ENCODE peak calls at places on chromosomes 16 and 17, in eight cellular contexts. V, M, A, J, Q, S, W and C are unnamed samples. For H3K4me1, the result is how much of the 10 kb centered on the place peaks cover.

GRCh38 chr16:81515281-81515680 is 70.7 kb downstream of the CMIP start:
- DNase-seq in M (no peak), Q (no peak), S (no peak), A (no peak), J (no peak), W (no peak), V (no peak), C (no peak)

GRCh38 chr17:77501101-77501566 is 360.4 kb downstream of the SEC14L1 start:
- DNase-seq in A (peak), W (peak), V (no peak), J (no peak), S (no peak), Q (peak), M (no peak), C (no peak)

GRCh38 chr16:31351937-31352315 is 3.0 kb upstream of the ITGAX start:
- DNase-seq in V (no peak), Q (no peak), S (no peak), W (no peak), A (no peak), M (no peak), J (no peak), C (no peak)

GRCh38 chr16:14600164-14600563 is 29.9 kb downstream of the PARN start:
- DNase-seq in A (peak), W (no peak), J (no peak), M (no peak), V (no peak), Q (no peak), S (no peak), C (no peak)

GRCh38 chr17:81044764-81045589 is 10.0 kb downstream of the BAIAP2 start:
- DNase-seq in A (no peak), M (peak), W (peak), S (peak), V (peak), Q (peak), J (peak), C (peak)

GRCh38 chr16:88697831-88698693 is 8.1 kb downstream of the RNF166 start:
- DNase-seq in M (no peak), A (no peak), Q (no peak), V (no peak), J (no peak), S (no peak), W (no peak), C (no peak)

GRCh38 chr17:38550661-38551060 is 55.1 kb downstream of the SRCIN1 start:
- DNase-seq in A (peak), S (peak), V (peak), J (no peak), W (peak), Q (peak), M (no peak), C (no peak)

GRCh38 chr17:65260626-65261025 is 123.5 kb downstream of the RGS9 start:
- DNase-seq in W (no peak), J (no peak), A (no peak), M (no peak), S (no peak), Q (no peak), V (no peak), C (no peak)

GRCh38 chr16:82329504-82330192 is 159.6 kb upstream of the MPHOSPH6 start:
- DNase-seq in W (no peak), Q (no peak), S (peak), A (no peak), M (no peak), J (no peak), V (peak), C (no peak)

GRCh38 chr17:74055508-74056160 is 147.8 kb upstream of the RPL38 start:
- DNase-seq in J (no peak), M (no peak), S (no peak), A (no peak), W (no peak), V (no peak), Q (no peak), C (no peak)

GRCh38 chr16:71564377-71564967 is 12.4 kb downstream of the TAT start:
- DNase-seq in W (peak), J (peak), M (no peak), V (no peak), A (no peak), Q (peak), S (no peak), C (no peak)

GRCh38 chr17:72681844-72682243 is 410.6 kb downstream of the SLC39A11 start:
- DNase-seq in W (no peak), V (no peak), M (no peak), J (no peak), S (no peak), A (no peak), Q (no peak), C (no peak)

GRCh38 chr17:71237903-71238538 is 882.8 kb upstream of the SOX9 start:
- DNase-seq in Q (no peak), V (no peak), A (no peak), M (no peak), S (no peak), W (no peak), J (no peak), C (no peak)

GRCh38 chr16:50644730-50645129 is 36.4 kb downstream of the SNX20 start:
- DNase-seq in V (peak), J (no peak), Q (no peak), M (no peak), W (peak), A (no peak), S (peak), C (no peak)

GRCh38 chr16:57775661-57776469 is 26.4 kb downstream of the KIFC3 start:
- DNase-seq in M (no peak), V (no peak), S (peak), J (no peak), A (no peak), W (no peak), Q (no peak), C (no peak)

DNA sequence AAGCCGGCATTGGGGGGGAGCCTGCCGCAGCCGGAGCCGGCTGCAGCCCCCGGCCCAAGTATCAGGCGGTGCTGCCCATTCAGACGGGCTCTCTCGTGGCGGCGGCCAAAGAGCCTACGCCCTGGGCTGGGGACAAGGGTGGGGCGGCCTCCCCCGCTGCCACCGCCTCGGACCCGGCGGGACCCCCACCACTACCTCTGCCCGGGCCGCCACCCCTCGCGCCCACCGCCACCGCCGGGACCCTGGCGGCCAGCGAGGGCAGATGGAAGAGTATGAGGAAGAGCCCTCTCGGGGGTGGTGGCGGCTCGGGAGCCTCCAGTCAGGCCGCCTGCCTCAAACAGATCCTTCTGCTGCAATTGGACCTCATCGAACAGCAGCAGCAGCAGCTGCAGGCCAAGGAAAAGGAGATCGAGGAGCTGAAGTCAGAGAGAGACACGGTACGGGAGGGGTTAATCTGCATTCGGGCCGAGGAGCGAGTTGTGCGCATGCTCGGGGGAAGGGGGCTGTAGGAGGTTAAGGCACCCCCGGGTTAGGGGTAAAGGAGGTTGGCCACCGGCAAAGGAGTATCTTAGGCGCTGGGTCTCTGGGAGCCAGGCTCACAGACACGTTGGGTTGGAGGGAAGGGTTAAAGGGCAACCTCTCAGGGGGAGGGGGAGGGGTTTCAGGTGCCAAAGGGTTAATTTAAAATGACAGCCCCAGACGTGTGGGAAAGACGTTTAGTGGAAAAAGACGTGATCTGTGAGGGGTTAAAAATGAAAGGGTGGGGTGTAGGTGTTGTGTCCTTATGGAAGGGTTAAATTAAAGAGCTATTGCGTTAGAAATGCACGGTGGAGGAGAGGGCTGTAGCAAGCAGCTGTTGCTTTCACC is 1.4 kb downstream of the MSL1 start:
- DNase-seq in S (peak), J (no peak), A (peak), V (no peak), Q (no peak), M (peak), W (peak), C (no peak)
- TF ChIP-seq POLR2A in S (no peak), J (no peak), A (no peak), V (no peak), Q (no peak), M (no peak), W (no peak), C (peak)

DNA sequence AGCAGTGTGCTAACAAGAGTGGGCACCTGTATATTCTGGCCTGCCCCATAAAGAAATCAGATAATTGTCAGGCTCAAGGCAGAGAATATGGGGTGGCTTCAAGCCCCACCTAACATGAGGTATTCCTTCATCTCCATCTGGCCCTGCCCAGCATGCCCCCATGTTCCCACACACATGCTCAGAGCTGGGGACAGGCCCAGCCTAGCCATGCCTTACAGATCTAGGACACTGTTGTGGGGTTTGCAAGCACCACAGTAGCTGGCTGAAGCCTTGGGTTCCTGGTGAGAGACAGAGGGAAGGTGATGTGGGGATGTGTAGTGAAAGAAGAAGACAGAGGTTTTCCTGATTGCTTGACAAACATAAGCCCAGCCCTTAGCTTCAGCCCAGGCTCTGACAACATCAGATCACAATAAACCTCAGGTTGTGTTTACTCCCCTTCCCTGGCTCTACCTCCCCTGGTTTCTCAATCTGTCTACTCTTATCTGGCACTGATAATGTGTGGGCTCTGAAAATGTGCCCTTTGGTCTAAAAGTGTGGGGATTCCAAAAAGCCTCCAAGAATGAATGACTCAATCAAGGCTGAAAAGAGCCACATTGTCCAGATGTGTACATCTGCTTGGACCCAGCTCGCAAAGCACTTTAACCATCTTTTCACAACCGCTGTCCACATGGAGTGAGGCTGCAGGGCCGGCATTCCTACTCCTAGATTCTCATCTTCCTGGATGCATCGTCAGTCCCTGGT is 34.4 kb downstream of the CDRT4 start:
- DNase-seq in S (no peak), V (no peak), A (no peak), W (no peak), M (no peak), Q (no peak), J (no peak), C (no peak)
- H3K4me1 ChIP-seq in S (under half), V (under half), A (under half), W (under half), M (under half), Q (under half), J (under half), C (under half)

GRCh38 chr16:66479661-66480264 is 52.7 kb downstream of the BEAN1 start:
- DNase-seq in M (peak), J (no peak), Q (peak), V (no peak), A (no peak), W (no peak), S (no peak), C (no peak)

GRCh38 chr16:66478733-66479511 is 51.8 kb downstream of the BEAN1 start:
- DNase-seq in M (peak), J (peak), Q (peak), S (peak), V (peak), W (peak), A (peak), C (no peak)

GRCh38 chr16:66480265-66481080 is 53.4 kb downstream of the BEAN1 start:
- DNase-seq in S (no peak), Q (peak), A (no peak), W (no peak), J (no peak), M (peak), V (no peak), C (no peak)

GRCh38 chr16:66481943-66482390 is 54.9 kb downstream of the BEAN1 start:
- DNase-seq in A (no peak), W (no peak), Q (peak), M (peak), J (no peak), V (peak), S (no peak), C (no peak)

DNA sequence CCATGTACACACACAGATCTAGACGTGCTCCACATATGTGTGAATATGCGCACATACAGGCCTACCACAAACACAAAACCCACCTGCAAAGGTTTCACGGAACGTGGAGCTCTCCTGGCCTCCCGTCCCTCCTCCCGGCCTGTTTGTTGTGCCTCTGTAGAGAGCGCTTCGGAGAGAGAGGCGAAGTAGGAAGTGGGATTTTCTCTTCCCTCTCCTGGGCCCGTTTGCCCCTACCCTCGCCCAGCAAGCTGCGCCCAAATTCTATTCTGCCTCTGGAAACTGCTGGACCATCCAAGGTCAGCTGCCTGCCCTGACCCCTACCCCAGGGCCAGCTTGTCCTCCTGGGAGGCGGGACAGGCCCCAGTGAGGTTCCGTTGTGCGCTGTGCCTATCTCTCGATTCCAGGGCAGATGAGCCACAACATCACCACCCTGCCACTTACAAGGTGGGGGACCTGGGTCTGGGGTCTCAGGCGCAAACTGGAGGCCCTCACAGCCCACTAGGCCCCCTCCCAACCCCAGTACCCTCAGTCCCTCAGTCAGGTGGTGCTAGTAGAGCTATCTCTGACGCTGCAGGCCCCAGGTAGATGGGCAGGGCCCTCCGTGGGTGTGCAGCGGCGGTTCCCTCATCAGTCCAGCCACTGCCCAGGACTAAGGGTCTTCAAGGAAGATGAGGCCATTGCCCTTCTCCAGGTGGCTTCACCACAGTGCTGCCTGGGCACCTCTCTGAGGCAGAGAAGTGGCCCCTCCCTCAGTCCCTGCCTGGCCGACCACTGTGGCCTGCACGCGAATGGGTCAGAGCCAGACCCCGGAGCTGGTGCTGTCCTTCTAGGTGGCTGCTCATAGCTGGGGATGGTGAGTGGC is 54.2 kb downstream of the BEAN1 start:
- DNase-seq in V (no peak), J (no peak), Q (peak), S (no peak), W (no peak), M (peak), A (no peak), C (no peak)
- TF ChIP-seq POLR2A in V (no peak), J (no peak), Q (no peak), S (no peak), W (no peak), M (no peak), A (no peak), C (no peak)

GRCh38 chr16:69193860-69194259 is 6.9 kb downstream of the SNTB2 start:
- DNase-seq in Q (no peak), W (no peak), M (no peak), S (no peak), A (no peak), J (no peak), V (no peak), C (no peak)
- H3K4me1 ChIP-seq in Q (under half), W (half or more), M (under half), S (half or more), A (under half), J (under half), V (half or more), C (half or more)

GRCh38 chr16:66552288-66553143 is at the start of gene CKLF:
- DNase-seq in M (peak), V (peak), S (peak), A (peak), Q (peak), J (peak), W (peak), C (peak)
- TF ChIP-seq POLR2A in M (peak), V (no peak), S (peak), A (peak), Q (no peak), J (peak), W (no peak), C (peak)

GRCh38 chr17:67700037-67700436 is 17.7 kb upstream of the NOL11 start:
- DNase-seq in S (no peak), A (no peak), Q (no peak), M (no peak), J (no peak), W (no peak), V (no peak), C (no peak)
- H3K4me1 ChIP-seq in S (under half), A (under half), Q (under half), M (under half), J (under half), W (under half), V (under half), C (under half)